ENCODE peak calls at places on chromosome 22, in six cellular contexts. W is IMR-90, H is H9, V is mesenchymal stem cell, U is H1, K is trophoblast cell. J is an unnamed sample.

GRCh38 chr22:39514373-39514973 is 5.9 kb upstream of the ATF4 start:
- DNase-seq in W (peak; percentile 34), H (peak; percentile 50), V (no peak), U (no peak), K (no peak), J (no peak)

GRCh38 chr22:17830041-17830961 is 56.0 kb upstream of the BID start:
- DNase-seq in W (peak; percentile 75), H (peak; percentile 87), V (peak; percentile 72), U (peak; percentile 81), K (peak; percentile 84), J (peak; percentile 83)

GRCh38 chr22:37100589-37101127 is 8.9 kb downstream of the TMPRSS6 start:
- DNase-seq in W (no peak), H (no peak), V (no peak), U (no peak), K (no peak), J (no peak)

GRCh38 chr22:31332886-31333285 is 13.3 kb downstream of the PATZ1 start:
- DNase-seq in W (peak; percentile 62), H (no peak), V (no peak), U (no peak), K (no peak), J (no peak)

GRCh38 chr22:37476389-37477329 is 9.5 kb downstream of the MFNG start:
- DNase-seq in W (no peak), H (no peak), V (no peak), U (no peak), K (no peak), J (no peak)

GRCh38 chr22:38751066-38751421 is 4.8 kb downstream of the SUN2 start:
- DNase-seq in W (no peak), H (no peak), V (no peak), U (no peak), K (no peak), J (no peak)

GRCh38 chr22:19062909-19063308 is 59.3 kb downstream of the DGCR2 start:
- DNase-seq in W (no peak), H (no peak), V (no peak), U (no peak), K (no peak), J (no peak)

GRCh38 chr22:37485006-37485713 is 1.0 kb downstream of the MFNG start:
- DNase-seq in W (no peak), H (no peak), V (no peak), U (no peak), K (no peak), J (no peak)

GRCh38 chr22:37517826-37518450 is 1.3 kb downstream of the CARD10 start:
- DNase-seq in W (no peak), H (no peak), V (no peak), U (no peak), K (no peak), J (no peak)

GRCh38 chr22:19038164-19038546 is 84.1 kb downstream of the DGCR2 start:
- DNase-seq in W (no peak), H (peak; percentile 19), V (no peak), U (no peak), K (no peak), J (no peak)

GRCh38 chr22:31229402-31230140 is 17.5 kb downstream of the LIMK2 start:
- DNase-seq in W (peak; percentile 48), H (no peak), V (peak; percentile 49), U (no peak), K (peak; percentile 48), J (no peak)

GRCh38 chr22:31082606-31083376 is 1.7 kb downstream of the SMTN start:
- DNase-seq in W (peak; percentile 64), H (peak; percentile 75), V (peak; percentile 73), U (no peak), K (peak; percentile 44), J (no peak)

GRCh38 chr22:49148895-49149418 is 678.7 kb downstream of the BRD1 start:
- DNase-seq in W (no peak), H (no peak), V (no peak), U (no peak), K (no peak), J (no peak)

GRCh38 chr22:17917490-17917983 is 106.8 kb downstream of the MICAL3 start:
- DNase-seq in W (no peak), H (no peak), V (no peak), U (no peak), K (no peak), J (no peak)

GRCh38 chr22:49853981-49854791 is 542 bp downstream of the ZBED4 start:
- DNase-seq in W (peak; percentile 17), H (peak; percentile 38), V (peak; percentile 53), U (no peak), K (peak; percentile 27), J (peak; percentile 39)

GRCh38 chr22:44032126-44032730 is 8.1 kb downstream of the PARVB start:
- DNase-seq in W (peak; percentile 22), H (no peak), V (no peak), U (no peak), K (no peak), J (no peak)

GRCh38 chr22:23038334-23038642 is 32.0 kb upstream of the GNAZ start:
- DNase-seq in W (no peak), H (no peak), V (no peak), U (no peak), K (no peak), J (no peak)

GRCh38 chr22:19729507-19729906 is 6.2 kb downstream of the GP1BB start:
- DNase-seq in W (no peak), H (no peak), V (no peak), U (no peak), K (no peak), J (no peak)

GRCh38 chr22:18029686-18030267 is 5.4 kb upstream of the MICAL3 start:
- DNase-seq in W (no peak), H (no peak), V (no peak), U (no peak), K (no peak), J (no peak)

GRCh38 chr22:50206599-50206998 is 5.8 kb downstream of the SELENOO start:
- DNase-seq in W (peak; percentile 26), H (peak; percentile 84), V (peak; percentile 80), U (peak; percentile 49), K (peak; percentile 35), J (no peak)

GRCh38 chr22:43923631-43924548 is at the start of gene PNPLA3:
- DNase-seq in W (peak; percentile 81), H (peak; percentile 95), V (peak; percentile 92), U (peak; percentile 70), K (peak; percentile 67), J (peak; percentile 91)

GRCh38 chr22:23215294-23216204 is 35.2 kb downstream of the BCR start:
- DNase-seq in W (peak; percentile 64), H (no peak), V (no peak), U (no peak), K (peak; percentile 36), J (no peak)

GRCh38 chr22:44802956-44803355 is 50.6 kb downstream of the ARHGAP8 start:
- DNase-seq in W (no peak), H (no peak), V (no peak), U (no peak), K (no peak), J (no peak)

GRCh38 chr22:19942886-19943664 is 1.5 kb upstream of the TXNRD2 start:
- DNase-seq in W (peak; percentile 94), H (peak; percentile 26), V (peak; percentile 92), U (no peak), K (peak; percentile 56), J (no peak)

GRCh38 chr22:23241562-23242472 is 61.5 kb downstream of the BCR start:
- DNase-seq in W (no peak), H (no peak), V (no peak), U (no peak), K (no peak), J (no peak)

GRCh38 chr22:16866167-16866566 is 41.0 kb upstream of the XKR3 start:
- DNase-seq in W (no peak), H (no peak), V (no peak), U (no peak), K (no peak), J (no peak)

GRCh38 chr22:44142421-44143116 is 38.2 kb upstream of the PARVG start:
- DNase-seq in W (no peak), H (no peak), V (no peak), U (no peak), K (no peak), J (no peak)

GRCh38 chr22:19178065-19178658 is 374 bp downstream of the SLC25A1 start:
- DNase-seq in W (peak; percentile 11), H (no peak), V (peak; percentile 51), U (no peak), K (peak; percentile 18), J (peak; percentile 55)

GRCh38 chr22:19823638-19824196 is 31.0 kb downstream of the GNB1L start:
- DNase-seq in W (no peak), H (peak; percentile 25), V (no peak), U (no peak), K (peak; percentile 69), J (no peak)

GRCh38 chr22:34804588-34804987 is 261.4 kb upstream of the ISX start:
- DNase-seq in W (no peak), H (peak; percentile 46), V (no peak), U (no peak), K (no peak), J (no peak)

GRCh38 chr22:26672060-26672471 is 14.7 kb downstream of the MIAT start:
- DNase-seq in W (no peak), H (no peak), V (no peak), U (no peak), K (no peak), J (no peak)
- H4K8ac ChIP-seq in W (peak overlapping the region; percentile 72), H (no peak overlapping the region), V (peak overlapping the region; percentile 100), U (no peak overlapping the region), K (peak overlapping the region; percentile 98), J (no peak overlapping the region)

GRCh38 chr22:42489000-42489399 is 30.6 kb downstream of the RRP7A start:
- DNase-seq in W (no peak), H (no peak), V (no peak), U (no peak), K (no peak), J (no peak)

GRCh38 chr22:42490244-42490832 is 29.3 kb downstream of the RRP7A start:
- DNase-seq in W (no peak), H (no peak), V (no peak), U (no peak), K (no peak), J (no peak)

GRCh38 chr22:42492323-42492690 is 27.3 kb downstream of the RRP7A start:
- DNase-seq in W (no peak), H (no peak), V (no peak), U (no peak), K (no peak), J (no peak)

GRCh38 chr22:42493393-42493792 is 26.2 kb downstream of the RRP7A start:
- DNase-seq in W (no peak), H (no peak), V (no peak), U (no peak), K (no peak), J (no peak)
- H3K14ac ChIP-seq in W (no peak overlapping the region), H (no peak overlapping the region), V (no peak overlapping the region), U (no peak overlapping the region), K (no peak overlapping the region), J (no peak overlapping the region)

GRCh38 chr22:41237707-41238569 is 2.8 kb downstream of the CHADL start:
- DNase-seq in W (peak; percentile 13), H (peak; percentile 77), V (peak; percentile 24), U (no peak), K (peak; percentile 87), J (peak; percentile 47)
- H4K8ac ChIP-seq in W (peak overlapping the region; percentile 61), H (no peak overlapping the region), V (peak overlapping the region; percentile 89), U (peak overlapping the region; percentile 98), K (peak overlapping the region; percentile 83), J (peak overlapping the region; percentile 65)

DNA sequence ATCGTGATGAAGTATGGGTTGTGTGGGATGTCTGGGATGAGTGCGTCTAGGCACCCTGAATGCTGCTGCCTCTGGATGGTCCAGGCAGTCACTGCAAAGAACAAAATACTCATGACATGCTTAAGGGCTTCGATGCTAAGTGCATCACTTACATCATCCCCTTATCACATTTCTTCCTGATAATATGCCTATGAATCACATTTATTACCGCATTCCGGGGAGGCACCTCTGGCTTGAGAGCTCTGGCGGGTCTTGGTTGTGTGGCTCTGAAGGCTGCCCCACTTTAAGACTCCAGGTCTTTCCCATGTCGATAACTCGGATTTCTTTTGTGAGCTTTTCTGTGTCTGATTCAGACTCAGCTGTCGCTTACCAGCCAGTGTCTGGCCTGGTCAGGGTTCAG is 1126.4 kb downstream of the TBC1D22A start:
- DNase-seq in W (no peak), H (no peak), V (no peak), U (no peak), K (no peak), J (no peak)
- H3K14ac ChIP-seq in W (no peak overlapping the region), H (no peak overlapping the region), V (no peak overlapping the region), U (no peak overlapping the region), K (no peak overlapping the region), J (no peak overlapping the region)